ENCODE peak calls at places on chromosomes 3 and 15, in four cellular contexts. T is IMR-90, S is mesendoderm, M is H1. C is an unnamed sample.

GRCh38 chr3:8324727-8325126 is 176.9 kb upstream of the LMCD1 start:
- DNase-seq in T (peak), M (no peak), S (peak), C (peak)

GRCh38 chr3:4407941-4408340 is 59.1 kb downstream of the SUMF1 start:
- DNase-seq in M (no peak), T (no peak), S (no peak), C (no peak)

GRCh38 chr3:10015476-10015904 is 10.7 kb upstream of the FANCD2 start:
- DNase-seq in T (peak), M (no peak), S (no peak), C (no peak)

GRCh38 chr3:53845103-53845880 is 927 bp downstream of the CHDH start:
- DNase-seq in S (peak), M (peak), T (peak), C (peak)

GRCh38 chr15:82298520-82298919 is 35.9 kb downstream of the SAXO2 start:
- DNase-seq in S (no peak), T (no peak), M (no peak), C (no peak)

GRCh38 chr3:104628185-104628789 is 738.4 kb upstream of the ALCAM start:
- DNase-seq in M (no peak), T (peak), S (peak), C (no peak)

GRCh38 chr3:110821586-110821985 is 250.0 kb upstream of the NECTIN3 start:
- DNase-seq in T (peak), M (no peak), S (no peak), C (no peak)

GRCh38 chr3:154022603-154023002 is 98.6 kb upstream of the ARHGEF26 start:
- DNase-seq in M (no peak), T (no peak), S (no peak), C (no peak)

GRCh38 chr3:195537995-195538394 is 5.1 kb downstream of the PPP1R2 start:
- DNase-seq in M (no peak), S (no peak), T (no peak), C (no peak)

GRCh38 chr3:13786811-13787210 is 93.1 kb downstream of the WNT7A start:
- DNase-seq in T (no peak), S (no peak), M (no peak), C (no peak)

GRCh38 chr15:91228890-91229289 is 128.8 kb downstream of the SV2B start:
- DNase-seq in M (no peak), S (no peak), T (no peak), C (no peak)

GRCh38 chr15:66573719-66574641 is 8.2 kb upstream of the LCTL start:
- DNase-seq in S (no peak), T (peak), M (no peak), C (no peak)

GRCh38 chr3:44939581-44940036 is 36.4 kb downstream of the ZDHHC3 start:
- DNase-seq in T (peak), S (no peak), M (no peak), C (no peak)

GRCh38 chr15:55290361-55291057 is 896 bp upstream of the RAB27A start:
- DNase-seq in M (peak), T (peak), S (peak), C (peak)

GRCh38 chr3:48110463-48110862 is 77.8 kb downstream of the CDC25A start:
- DNase-seq in S (no peak), M (no peak), T (no peak), C (no peak)

GRCh38 chr3:98829246-98829832 is 66.2 kb downstream of the ST3GAL6 start:
- DNase-seq in M (no peak), T (no peak), S (no peak), C (no peak)

GRCh38 chr15:69703495-69704187 is 251.0 kb downstream of the RPLP1 start:
- DNase-seq in T (no peak), S (no peak), M (no peak), C (no peak)

GRCh38 chr3:195823998-195824397 is 12.3 kb upstream of the MUC4 start:
- DNase-seq in S (no peak), M (no peak), T (no peak), C (no peak)

GRCh38 chr3:194245975-194246561 is 105.1 kb downstream of the CPN2 start:
- DNase-seq in M (no peak), T (no peak), S (peak), C (peak)

GRCh38 chr15:66877558-66878285 is 175.7 kb downstream of the SMAD6 start:
- DNase-seq in S (no peak), T (no peak), M (no peak), C (no peak)

GRCh38 chr15:99566157-99566900 is 545 bp downstream of the MEF2A start:
- DNase-seq in M (no peak), T (no peak), S (peak), C (peak)

GRCh38 chr15:44010114-44010513 is 183.3 kb downstream of the WDR76 start:
- DNase-seq in T (peak), S (no peak), M (no peak), C (no peak)

GRCh38 chr15:44015555-44015954 is 179.5 kb downstream of the FRMD5 start:
- DNase-seq in M (no peak), T (no peak), S (no peak), C (no peak)

GRCh38 chr15:44009056-44009455 is 182.3 kb downstream of the WDR76 start:
- DNase-seq in T (peak), M (no peak), S (no peak), C (no peak)

GRCh38 chr15:44011238-44011873 is 183.7 kb downstream of the FRMD5 start:
- DNase-seq in S (no peak), T (no peak), M (no peak), C (no peak)
- H3K56ac ChIP-seq in S (no peak), T (no peak), M (no peak), C (no peak)

GRCh38 chr3:35500641-35501353 is 138.5 kb upstream of the ARPP21 start:
- DNase-seq in S (no peak), M (no peak), T (no peak), C (no peak)

GRCh38 chr3:35505772-35506171 is 133.6 kb upstream of the ARPP21 start:
- DNase-seq in S (no peak), T (no peak), M (no peak), C (no peak)

GRCh38 chr3:35502699-35503098 is 136.6 kb upstream of the ARPP21 start:
- DNase-seq in S (no peak), T (no peak), M (no peak), C (no peak)

GRCh38 chr3:35505181-35505580 is 134.1 kb upstream of the ARPP21 start:
- DNase-seq in M (peak), T (no peak), S (peak), C (peak)
- H2BK5ac ChIP-seq in M (no peak), T (no peak), S (no peak), C (no peak)

DNA sequence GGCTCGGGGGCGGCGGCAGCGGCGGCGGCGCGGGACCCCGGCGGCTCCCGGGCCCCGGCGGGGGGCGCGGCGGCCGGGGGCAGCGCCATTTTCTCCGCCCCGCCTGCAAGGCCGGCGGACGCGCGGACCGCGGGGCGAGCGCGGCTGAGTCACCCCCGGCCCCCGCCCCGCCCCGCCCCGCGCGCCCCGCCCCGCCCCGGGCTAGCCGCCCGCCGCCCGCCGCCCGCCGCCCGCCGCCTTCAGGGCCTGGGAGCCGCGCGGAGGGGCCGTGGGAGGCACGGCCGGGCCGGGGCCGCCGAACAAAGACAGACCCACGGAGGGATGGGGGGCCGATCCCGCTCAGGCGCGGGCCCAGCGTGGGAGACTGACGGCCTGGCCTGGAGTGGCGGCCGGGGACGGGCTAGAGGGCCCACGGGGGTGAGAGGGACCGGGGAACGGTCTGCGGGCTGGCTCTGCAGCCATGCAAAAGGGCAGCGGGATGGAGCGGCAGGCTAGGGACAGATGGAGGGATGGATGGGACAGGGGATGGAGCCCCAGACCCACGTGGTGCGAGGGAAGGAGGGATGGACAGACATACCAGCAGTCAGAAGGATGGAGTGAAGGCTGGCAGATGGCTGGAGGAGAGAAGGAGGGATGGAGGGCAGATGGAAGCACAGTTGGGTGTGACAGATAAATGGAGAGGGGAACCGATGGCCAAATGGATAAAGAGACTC is at the start of gene EIF4E3:
- DNase-seq in M (no peak), S (peak), T (peak), C (peak)
- H2BK120ac ChIP-seq in M (no peak), S (no peak), T (no peak), C (no peak)

DNA sequence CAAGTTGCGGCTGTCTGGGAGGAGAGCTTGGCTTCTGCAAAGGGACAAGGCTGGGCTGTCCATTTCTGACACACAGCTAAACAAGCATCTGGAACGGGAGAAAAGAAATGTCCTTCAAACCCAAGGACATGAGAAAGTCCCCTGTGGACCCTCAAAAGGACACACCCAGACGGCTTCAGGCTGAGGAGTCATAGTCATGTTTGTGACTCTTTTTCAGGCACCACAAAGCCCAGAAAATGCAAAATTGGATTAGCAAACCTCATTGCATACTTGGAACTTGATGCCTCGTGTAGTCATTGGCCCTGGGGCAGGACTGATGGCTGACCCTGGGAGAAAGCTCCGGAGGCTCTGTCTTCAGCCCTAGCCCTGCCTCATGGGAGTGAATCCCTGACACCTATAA is 21.5 kb downstream of the FAM174B start:
- DNase-seq in S (peak), M (no peak), T (no peak), C (peak)
- H3K56ac ChIP-seq in S (peak), M (no peak), T (no peak), C (no peak)

DNA sequence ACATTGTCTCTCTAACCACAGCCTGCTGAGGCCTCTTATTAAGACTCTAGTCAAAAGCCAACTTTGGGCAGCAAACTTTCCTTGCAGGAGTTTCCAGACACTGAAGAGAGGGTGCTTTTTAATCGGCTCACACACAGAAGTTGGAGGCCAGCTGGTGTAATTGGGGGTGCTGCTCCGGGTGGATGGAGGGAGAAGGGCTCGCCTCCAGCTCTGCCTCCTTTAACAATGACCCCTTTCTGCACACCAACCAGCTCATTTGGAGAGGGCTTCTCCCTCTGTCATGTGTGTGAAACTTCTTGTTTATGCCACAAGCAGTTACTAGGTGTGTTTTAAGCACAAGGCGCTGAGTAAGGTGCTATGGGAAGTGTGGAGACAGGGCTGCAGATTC is 5.7 kb upstream of the MAGEF1 start:
- DNase-seq in T (no peak), M (no peak), S (no peak), C (no peak)
- H2BK5ac ChIP-seq in T (no peak), M (peak), S (no peak), C (no peak)

DNA sequence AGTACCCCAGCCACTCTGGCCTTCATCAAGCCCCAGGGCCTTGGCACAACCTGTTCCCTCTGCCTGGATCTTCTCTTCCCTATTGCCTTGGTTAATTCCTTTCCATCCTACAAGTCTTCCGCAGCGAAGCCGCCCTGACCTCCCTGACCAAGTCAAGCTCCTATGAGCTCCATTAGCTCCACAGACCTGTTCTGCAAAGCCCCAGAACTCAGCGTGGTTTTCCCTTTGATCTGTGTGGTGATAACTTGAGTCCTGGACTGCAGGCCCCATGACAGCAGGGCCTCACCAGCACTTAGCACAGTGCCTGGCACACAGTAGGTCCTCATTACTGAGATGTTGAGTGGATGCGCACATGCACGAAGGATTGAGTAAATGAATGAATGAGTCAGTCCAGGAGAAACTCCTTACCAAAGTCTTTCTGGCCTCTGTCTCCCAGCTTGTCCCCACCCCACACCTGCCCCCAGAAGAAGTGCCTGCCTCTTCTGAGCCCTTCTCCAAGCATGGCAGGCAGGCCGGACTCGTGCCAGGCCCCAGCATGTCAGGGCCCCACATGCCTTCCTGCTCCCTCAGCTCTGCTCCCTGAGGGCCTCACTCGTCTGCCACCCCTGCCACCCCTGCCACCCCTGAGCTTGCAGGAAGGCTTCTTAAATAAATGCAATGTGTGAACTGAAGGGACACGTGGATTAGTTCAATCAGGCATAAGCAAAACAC is 6.3 kb downstream of the ANPEP start:
- DNase-seq in S (no peak), M (no peak), T (no peak), C (no peak)
- H2BK120ac ChIP-seq in S (no peak), M (no peak), T (peak), C (no peak)

GRCh38 chr3:144458283-144458682 is 486.7 kb downstream of the DIPK2A start:
- DNase-seq in T (no peak), M (no peak), S (no peak), C (no peak)

GRCh38 chr3:144457758-144458157 is 486.1 kb downstream of the DIPK2A start:
- DNase-seq in S (peak), T (no peak), M (no peak), C (no peak)

DNA sequence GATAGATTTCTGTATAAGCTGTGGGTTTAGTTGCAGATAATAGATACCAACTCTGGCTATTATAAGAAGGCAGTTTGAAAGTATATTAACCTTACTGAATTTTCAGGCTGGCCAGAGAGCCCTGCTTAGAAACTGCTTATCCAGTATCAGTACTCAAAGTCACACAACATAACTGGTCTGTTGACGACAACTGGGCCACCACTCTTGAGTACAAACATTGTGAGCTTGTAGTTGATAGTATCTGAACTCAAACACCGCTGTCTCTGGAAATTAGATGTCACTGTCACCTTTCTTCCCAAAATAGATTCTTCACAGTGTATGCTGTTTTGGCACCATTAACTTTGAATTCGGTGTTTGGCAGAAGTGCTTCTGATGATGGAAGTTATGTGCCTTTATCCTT is 484.4 kb downstream of the DIPK2A start:
- DNase-seq in S (no peak), T (no peak), M (no peak), C (no peak)
- H3K56ac ChIP-seq in S (no peak), T (no peak), M (no peak), C (no peak)

GRCh38 chr15:74603789-74604705 is 11.6 kb upstream of the CLK3 start:
- DNase-seq in T (no peak), S (no peak), M (no peak), C (no peak)
- H2BK5ac ChIP-seq in T (no peak), S (no peak), M (no peak), C (no peak)

C was measured in H9.